ENCODE peak calls at places on chromosomes 6 and 20, in four cellular contexts. B is K562, H is HepG2, R is H1. J is an unnamed sample.
A peak's percentile ranks its signal among the peaks of the same experiment; 100 is the strongest.

GRCh38 chr20:24795444-24795843 is 153.6 kb upstream of the CST7 start:
- DNase-seq in B (no peak), H (no peak), R (no peak), J (no peak)

GRCh38 chr20:2299301-2299700 is 3.5 kb downstream of the TGM3 start:
- DNase-seq in B (no peak), H (no peak), R (no peak), J (no peak)

GRCh38 chr6:39247667-39248194 is 18.5 kb upstream of the KCNK5 start:
- DNase-seq in B (no peak), H (no peak), R (no peak), J (no peak)

GRCh38 chr6:116218172-116218633 is 35.7 kb downstream of the TSPYL4 start:
- DNase-seq in B (no peak), H (no peak), R (no peak), J (no peak)

GRCh38 chr6:28634758-28635546 is 109.3 kb downstream of the GPX5 start:
- DNase-seq in B (no peak), H (peak; percentile 50), R (no peak), J (no peak)

GRCh38 chr6:13614126-13614925 is 809 bp upstream of the NOL7 start:
- DNase-seq in B (peak; percentile 25), H (peak; percentile 38), R (no peak), J (no peak)

GRCh38 chr6:72413884-72414283 is 208.0 kb upstream of the KCNQ5 start:
- DNase-seq in B (no peak), H (peak; percentile 65), R (no peak), J (no peak)

GRCh38 chr6:63783096-63783495 is 147.5 kb downstream of the PHF3 start:
- DNase-seq in B (no peak), H (no peak), R (no peak), J (no peak)

GRCh38 chr6:38413097-38413800 is 226.5 kb downstream of the BTBD9 start:
- DNase-seq in B (no peak), H (no peak), R (no peak), J (no peak)

GRCh38 chr20:45508068-45508886 is 7.1 kb downstream of the SPINT3 start:
- DNase-seq in B (no peak), H (peak; percentile 22), R (no peak), J (no peak)

GRCh38 chr20:9617940-9618339 is 103.5 kb downstream of the LAMP5 start:
- DNase-seq in B (no peak), H (peak; percentile 58), R (no peak), J (no peak)

GRCh38 chr6:16684896-16685554 is 76.2 kb downstream of the ATXN1 start:
- DNase-seq in B (no peak), H (no peak), R (no peak), J (peak; percentile 56)

GRCh38 chr6:16496982-16497823 is 258.8 kb downstream of the GMPR start:
- DNase-seq in B (no peak), H (no peak), R (no peak), J (no peak)

GRCh38 chr20:62501801-62502495 is 26.2 kb upstream of the GATA5 start:
- DNase-seq in B (no peak), H (no peak), R (no peak), J (peak; percentile 72)

GRCh38 chr6:121881974-121882667 is 446.7 kb downstream of the GJA1 start:
- DNase-seq in B (no peak), H (no peak), R (no peak), J (no peak)

GRCh38 chr6:150211700-150212615 is 69.1 kb downstream of the PPP1R14C start:
- DNase-seq in B (no peak), H (no peak), R (no peak), J (no peak)

GRCh38 chr6:44645276-44645675 is 257.8 kb downstream of the CDC5L start:
- DNase-seq in B (peak; percentile 23), H (no peak), R (no peak), J (no peak)

GRCh38 chr6:26234421-26235239 is 130.4 kb upstream of the BTN3A2 start:
- DNase-seq in B (peak; percentile 71), H (no peak), R (no peak), J (peak; percentile 96)

GRCh38 chr6:43052842-43053544 is 658 bp downstream of the CUL7 start:
- DNase-seq in B (no peak), H (no peak), R (no peak), J (no peak)
- TF ChIP-seq CBX5 in B (no peak), H (no peak), R (no peak), J (no peak)

DNA sequence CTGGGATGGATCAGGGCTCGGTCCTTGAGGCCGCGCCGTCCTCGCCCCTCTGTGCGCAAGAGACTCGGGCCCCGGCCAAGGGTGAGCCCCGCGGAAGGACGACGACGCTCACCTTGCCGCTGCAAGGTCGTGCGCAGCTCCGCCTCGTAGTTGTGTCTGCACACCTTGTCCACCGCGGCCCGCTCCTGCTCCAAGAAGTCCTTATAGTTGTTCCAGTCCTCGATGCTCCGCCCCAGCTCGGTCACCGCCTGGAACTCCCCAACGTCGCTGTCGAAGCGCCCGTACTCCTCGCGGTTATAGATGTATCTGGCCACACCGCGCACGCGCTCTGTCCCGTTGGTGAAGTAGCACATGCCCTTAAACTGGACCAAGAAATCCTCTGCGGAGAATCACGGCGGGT is 1.8 kb downstream of the HLA-DQB2 start:
- DNase-seq in B (no peak), H (no peak), R (no peak), J (no peak)
- TF ChIP-seq RAD21 in B (no peak), H (no peak), R (no peak), J (no peak)

GRCh38 chr20:49928411-49929141 is 7.6 kb upstream of the RNF114 start:
- DNase-seq in B (peak; percentile 76), H (peak; percentile 86), R (peak; percentile 47), J (no peak)

GRCh38 chr20:49925901-49926454 is 10.2 kb upstream of the RNF114 start:
- DNase-seq in B (no peak), H (no peak), R (no peak), J (no peak)

GRCh38 chr20:49924247-49924646 is 8.9 kb upstream of the SPATA2 start:
- DNase-seq in B (no peak), H (no peak), R (no peak), J (no peak)

DNA sequence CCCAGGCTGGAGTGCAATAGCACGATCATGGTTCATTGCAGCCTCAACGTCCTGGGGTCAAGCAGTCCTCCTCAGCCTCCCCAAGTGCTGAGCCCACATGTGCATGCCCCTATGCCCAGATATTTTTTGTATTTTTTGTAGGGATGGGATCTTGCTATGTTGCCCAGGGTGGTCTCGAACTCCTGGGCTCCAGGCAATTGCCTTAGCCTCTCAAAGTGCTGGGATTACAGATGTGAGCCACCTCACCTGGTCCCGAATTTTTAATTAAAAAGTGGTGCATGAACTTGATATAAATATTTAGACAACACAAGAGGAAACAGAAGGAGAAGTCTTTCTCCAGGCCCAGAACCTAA is 7.1 kb upstream of the RNF114 start:
- DNase-seq in B (no peak), H (no peak), R (no peak), J (no peak)
- TF ChIP-seq CBX5 in B (no peak), H (no peak), R (no peak), J (no peak)

DNA sequence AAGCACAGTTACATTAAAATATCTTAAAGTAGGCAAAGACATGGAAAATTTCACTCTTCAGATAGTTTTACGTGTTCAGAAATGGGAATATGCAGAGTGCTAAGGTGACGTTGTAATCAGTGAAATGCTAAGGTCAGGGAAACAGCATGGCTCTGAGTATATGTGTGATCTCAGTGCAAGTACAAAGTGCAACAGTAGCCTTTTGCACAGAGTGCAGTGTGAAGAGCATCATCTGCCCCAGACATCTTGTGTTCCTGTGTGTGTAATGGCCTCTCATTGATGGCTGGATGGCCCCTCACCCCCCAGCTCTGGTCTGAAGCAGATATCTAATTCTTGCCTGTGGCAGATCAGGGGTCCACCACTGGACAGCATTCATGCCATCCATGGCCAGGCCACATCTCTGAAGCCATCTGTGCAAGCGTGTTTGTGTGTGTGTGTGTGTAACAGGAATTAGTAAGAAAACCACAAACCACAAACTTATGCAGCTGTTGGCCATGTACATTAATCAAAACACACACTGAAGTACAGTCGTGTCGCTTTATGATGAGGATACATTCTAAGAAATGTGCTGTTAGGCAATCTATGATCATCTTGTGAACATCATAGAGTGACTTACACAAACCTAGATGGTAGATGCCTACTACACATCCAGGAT is 165.1 kb downstream of the RALGAPA2 start:
- DNase-seq in B (no peak), H (peak; percentile 70), R (no peak), J (no peak)
- TF ChIP-seq RAD21 in B (no peak), H (no peak), R (no peak), J (no peak)

DNA sequence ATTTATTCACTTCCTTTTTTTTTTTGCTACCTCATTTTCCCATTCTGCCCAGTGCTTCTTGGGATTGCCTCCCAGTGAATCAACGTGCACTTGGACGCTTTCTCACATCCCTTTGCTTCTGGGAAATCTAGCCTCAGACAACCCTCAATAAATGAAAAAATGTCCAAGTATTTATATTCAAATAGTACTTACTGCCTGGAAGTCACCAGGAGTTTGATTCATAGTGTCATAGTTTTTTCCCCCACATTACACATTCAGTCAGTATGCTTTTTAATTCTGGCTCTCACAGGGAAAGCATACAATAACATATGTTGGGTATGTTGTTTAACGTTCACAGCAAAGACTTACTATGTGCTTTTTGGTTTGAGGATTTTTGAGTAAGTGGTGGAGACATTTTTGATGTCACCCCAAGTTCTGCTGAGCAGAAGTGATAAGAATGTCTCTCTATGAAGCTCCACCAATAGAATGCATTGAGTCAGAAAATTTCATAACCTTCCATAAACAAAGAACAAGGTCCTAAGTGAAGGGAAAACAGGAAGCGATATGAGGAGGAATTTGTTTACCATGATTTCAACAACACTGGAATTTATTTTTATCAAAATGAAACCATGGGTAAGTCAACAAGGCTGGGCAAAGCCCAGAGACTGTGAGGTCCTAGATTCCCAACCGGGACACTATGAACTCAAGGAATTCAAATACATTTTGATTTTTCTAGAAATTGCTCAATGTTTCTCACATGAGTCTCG is 301.2 kb upstream of the BMP2 start:
- DNase-seq in B (no peak), H (peak; percentile 68), R (no peak), J (no peak)
- TF ChIP-seq CBX5 in B (no peak), H (no peak), R (no peak), J (no peak)

DNA sequence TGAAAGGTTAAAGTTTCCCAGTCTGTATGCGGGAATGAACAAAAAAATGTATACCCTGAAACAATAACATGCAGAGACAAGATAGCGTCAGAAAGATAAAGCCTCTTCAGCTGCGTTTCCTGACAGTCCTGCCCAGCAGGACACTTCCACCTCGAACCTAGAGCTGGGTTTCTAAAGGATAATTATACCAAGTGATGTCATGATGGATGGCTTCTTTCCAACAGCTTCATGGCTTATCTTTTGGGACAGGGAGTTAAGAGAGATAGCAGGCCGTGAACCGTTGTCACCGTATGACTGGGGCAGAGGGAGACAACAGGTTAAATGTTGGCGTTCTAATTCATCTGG is 267.6 kb upstream of the SGK1 start:
- DNase-seq in B (peak; percentile 15), H (no peak), R (no peak), J (no peak)
- TF ChIP-seq RAD21 in B (no peak), H (no peak), R (no peak), J (no peak)

J was measured in GM12878.